ENCODE peak calls at places on chromosome 3, in eight cellular contexts. L, X, O, P, F, E, M and D are unnamed samples. For H3K4me1, the result is how much of the 10 kb centered on the place peaks cover.

GRCh38 chr3:78919021-78919755 is 848.6 kb downstream of the ROBO1 start:
- DNase-seq in X (no peak), O (no peak), M (peak), L (no peak), P (no peak), E (peak), F (peak), D (no peak)

GRCh38 chr3:192892981-192893827 is 24.5 kb downstream of the MB21D2 start:
- DNase-seq in L (no peak), F (no peak), P (no peak), M (peak), X (peak), E (peak), O (no peak), D (no peak)

GRCh38 chr3:129100274-129100673 is 21.3 kb downstream of the RAB43 start:
- DNase-seq in F (no peak), O (no peak), X (no peak), M (no peak), P (no peak), L (no peak), E (no peak), D (no peak)

GRCh38 chr3:193680220-193680619 is 87.2 kb downstream of the OPA1 start:
- DNase-seq in F (no peak), L (no peak), O (no peak), X (no peak), E (peak), M (no peak), P (no peak), D (no peak)

GRCh38 chr3:188006726-188007393 is 147.1 kb upstream of the LPP start:
- DNase-seq in O (peak), M (peak), X (no peak), F (no peak), L (no peak), P (no peak), E (no peak), D (no peak)

GRCh38 chr3:135784557-135784956 is 181.0 kb upstream of the PPP2R3A start:
- DNase-seq in F (no peak), P (no peak), X (no peak), M (no peak), L (no peak), E (no peak), O (no peak), D (no peak)

GRCh38 chr3:190017575-190018288 is 103.0 kb downstream of the P3H2 start:
- DNase-seq in L (peak), O (peak), E (peak), F (peak), M (peak), P (no peak), X (no peak), D (no peak)

GRCh38 chr3:37671000-37671483 is 190.6 kb upstream of the CTDSPL start:
- DNase-seq in F (no peak), E (no peak), L (no peak), M (no peak), O (no peak), X (no peak), P (no peak), D (no peak)

GRCh38 chr3:37862219-37862711 is 585 bp downstream of the CTDSPL start:
- DNase-seq in L (peak), P (peak), F (no peak), E (peak), O (peak), X (peak), M (peak), D (no peak)

GRCh38 chr3:138099417-138099816 is 16.0 kb downstream of the DZIP1L start:
- DNase-seq in O (no peak), F (no peak), M (no peak), E (no peak), L (no peak), X (no peak), P (no peak), D (no peak)

GRCh38 chr3:449711-450110 is 253.1 kb downstream of the CHL1 start:
- DNase-seq in M (no peak), E (no peak), F (no peak), P (no peak), X (no peak), L (no peak), O (no peak), D (no peak)

GRCh38 chr3:124201786-124202185 is 209.9 kb upstream of the ROPN1 start:
- DNase-seq in F (no peak), O (peak), X (peak), L (peak), M (no peak), P (no peak), E (no peak), D (no peak)

GRCh38 chr3:119643094-119643493 is 17.3 kb downstream of the POPDC2 start:
- DNase-seq in F (no peak), E (peak), M (no peak), L (no peak), P (no peak), O (no peak), X (no peak), D (no peak)

GRCh38 chr3:4580346-4581019 is 87.3 kb downstream of the ITPR1 start:
- DNase-seq in P (no peak), X (no peak), E (no peak), L (no peak), O (no peak), M (no peak), F (no peak), D (no peak)

GRCh38 chr3:16240229-16241023 is 24.3 kb downstream of the DPH3 start:
- DNase-seq in M (peak), P (no peak), O (no peak), F (peak), X (no peak), E (peak), L (no peak), D (no peak)

GRCh38 chr3:15754047-15754446 is 43.7 kb downstream of the ANKRD28 start:
- DNase-seq in L (no peak), F (peak), P (no peak), M (peak), X (no peak), O (no peak), E (peak), D (no peak)

GRCh38 chr3:177569193-177569592 is 371.9 kb upstream of the TBL1XR1 start:
- DNase-seq in P (no peak), F (peak), O (no peak), L (no peak), X (no peak), E (no peak), M (no peak), D (no peak)

DNA sequence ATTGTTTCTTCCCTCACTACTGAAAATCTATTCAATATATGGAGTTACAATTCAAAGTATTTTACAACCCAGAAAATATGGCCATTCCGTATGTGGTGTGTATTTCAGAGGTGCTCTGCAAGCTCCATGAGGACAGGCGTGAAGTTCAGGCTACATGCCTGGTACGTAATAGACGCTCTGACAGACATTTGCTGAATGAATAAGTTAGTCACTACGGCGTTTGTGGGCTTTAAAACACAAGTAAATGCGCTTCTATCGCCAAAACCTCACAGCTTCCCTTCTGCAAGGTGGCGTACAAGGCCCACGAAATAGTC is 701 bp upstream of the TIPARP start:
- DNase-seq in E (no peak), P (no peak), F (no peak), L (no peak), O (no peak), X (no peak), M (no peak), D (no peak)
- H3K4me3 ChIP-seq in E (peak), P (peak), F (peak), L (peak), O (peak), X (peak), M (peak), D (peak)

GRCh38 chr3:9669277-9669676 is 20.0 kb downstream of the MTMR14 start:
- DNase-seq in E (no peak), O (no peak), X (no peak), F (no peak), L (no peak), P (peak), M (no peak), D (no peak)

GRCh38 chr3:9666704-9667445 is 17.6 kb downstream of the MTMR14 start:
- DNase-seq in M (no peak), F (no peak), E (no peak), X (no peak), P (peak), L (no peak), O (no peak), D (no peak)

GRCh38 chr3:9673082-9673481 is 23.8 kb downstream of the MTMR14 start:
- DNase-seq in L (no peak), E (no peak), F (no peak), M (no peak), O (no peak), X (no peak), P (no peak), D (no peak)

GRCh38 chr3:9673752-9674151 is 24.4 kb downstream of the MTMR14 start:
- DNase-seq in M (no peak), E (no peak), F (no peak), X (no peak), L (no peak), O (no peak), P (no peak), D (no peak)

GRCh38 chr3:9669720-9670432 is 20.6 kb downstream of the MTMR14 start:
- DNase-seq in M (no peak), O (no peak), X (peak), L (peak), P (peak), E (no peak), F (no peak), D (no peak)
- H3K4me1 ChIP-seq in M (under half), O (under half), X (under half), L (under half), P (under half), E (under half), F (under half), D (under half)

GRCh38 chr3:100429187-100429586 is 27.8 kb downstream of the LNP1 start:
- DNase-seq in O (peak), F (no peak), E (no peak), L (no peak), P (no peak), M (no peak), X (no peak), D (no peak)
- H3K4me3 ChIP-seq in O (no peak), F (no peak), E (no peak), L (no peak), P (no peak), M (no peak), X (peak), D (no peak)

GRCh38 chr3:53168175-53168923 is 7.3 kb downstream of the PRKCD start:
- DNase-seq in E (no peak), X (peak), M (no peak), P (no peak), L (no peak), F (no peak), O (no peak), D (no peak)

GRCh38 chr3:53166781-53167291 is 5.8 kb downstream of the PRKCD start:
- DNase-seq in E (peak), M (no peak), P (peak), F (peak), X (peak), L (no peak), O (no peak), D (no peak)

GRCh38 chr3:53167418-53168174 is 6.6 kb downstream of the PRKCD start:
- DNase-seq in M (no peak), F (no peak), E (peak), O (no peak), X (no peak), L (peak), P (no peak), D (no peak)

GRCh38 chr3:53164911-53165310 is 3.9 kb downstream of the PRKCD start:
- DNase-seq in F (no peak), X (no peak), L (no peak), O (no peak), M (no peak), P (no peak), E (no peak), D (no peak)

GRCh38 chr3:53166206-53166605 is 5.2 kb downstream of the PRKCD start:
- DNase-seq in M (no peak), E (no peak), F (no peak), X (no peak), P (no peak), O (no peak), L (no peak), D (no peak)
- H3K4me1 ChIP-seq in M (under half), E (under half), F (under half), X (half or more), P (half or more), O (under half), L (half or more), D (under half)

GRCh38 chr3:139286241-139286640 is 57.6 kb upstream of the MRPS22 start:
- DNase-seq in O (no peak), P (no peak), E (no peak), L (no peak), M (no peak), F (no peak), X (no peak), D (no peak)
- H3K4me3 ChIP-seq in O (no peak), P (no peak), E (no peak), L (no peak), M (no peak), F (no peak), X (no peak), D (no peak)

DNA sequence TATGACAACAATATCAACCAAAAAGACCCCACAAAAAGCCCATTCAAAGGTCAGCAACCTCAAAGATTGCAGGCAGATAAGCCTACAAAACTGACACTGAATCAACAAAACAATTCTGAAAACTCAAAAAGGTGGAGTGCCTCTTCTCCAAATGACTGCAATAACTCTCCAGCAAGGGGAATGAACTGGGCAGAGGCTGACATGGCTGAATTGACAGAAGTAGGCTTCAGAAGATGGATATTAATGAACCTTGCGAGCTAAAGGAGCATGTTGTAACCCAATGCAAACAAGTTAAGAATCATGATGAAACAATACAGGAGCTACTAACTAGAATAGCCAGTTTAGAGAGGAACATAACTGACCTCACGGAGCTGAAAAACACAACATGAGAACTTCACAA is 20.4 kb upstream of the SLC25A38 start:
- DNase-seq in X (no peak), P (no peak), E (no peak), L (no peak), O (no peak), F (no peak), M (no peak), D (no peak)
- H3K4me1 ChIP-seq in X (under half), P (under half), E (under half), L (under half), O (under half), F (under half), M (under half), D (under half)

GRCh38 chr3:126356373-126357298 is 572 bp downstream of the KLF15 start:
- DNase-seq in P (peak), E (no peak), X (peak), M (no peak), L (peak), O (peak), F (no peak), D (no peak)
- H3K4me3 ChIP-seq in P (peak), E (peak), X (peak), M (peak), L (peak), O (peak), F (peak), D (peak)